ENCODE peak calls at places on chromosomes 5 and 9, in four cellular contexts. One of them, this sample, is unnamed.

GRCh38 chr9:121892706-121893105 is 200.4 kb downstream of the TTLL11 start:
- DNase-seq in K562: no peak
- DNase-seq in GM12878: no peak
- DNase-seq in SK-N-SH: no peak
- DNase-seq in this sample: no peak

GRCh38 chr9:81976351-81976750 is 12.2 kb upstream of the SPATA31D1 start:
- DNase-seq in GM12878: no peak
- DNase-seq in K562: no peak
- DNase-seq in SK-N-SH: no peak
- DNase-seq in this sample: no peak

GRCh38 chr5:125698420-125698819 is 724.8 kb upstream of the GRAMD2B start:
- DNase-seq in SK-N-SH: no peak
- DNase-seq in GM12878: no peak
- DNase-seq in K562: no peak
- DNase-seq in this sample: no peak

GRCh38 chr9:99851028-99851822 is 29.5 kb downstream of the NR4A3 start:
- DNase-seq in SK-N-SH: no peak
- DNase-seq in K562: no peak
- DNase-seq in GM12878: peak; percentile 59
- DNase-seq in this sample: no peak

GRCh38 chr5:123487298-123487697 is 24.7 kb upstream of the CSNK1G3 start:
- DNase-seq in GM12878: no peak
- DNase-seq in K562: no peak
- DNase-seq in SK-N-SH: no peak
- DNase-seq in this sample: no peak

GRCh38 chr9:136495401-136495800 is 12.6 kb upstream of the SEC16A start:
- DNase-seq in SK-N-SH: no peak
- DNase-seq in K562: no peak
- DNase-seq in GM12878: no peak
- DNase-seq in this sample: no peak

GRCh38 chr9:122095010-122095767 is 2.1 kb upstream of the TTLL11 start:
- DNase-seq in K562: peak; percentile 38
- DNase-seq in SK-N-SH: peak; percentile 56
- DNase-seq in GM12878: no peak
- DNase-seq in this sample: peak; percentile 77

GRCh38 chr5:170262061-170262764 is 29.4 kb downstream of the C5orf58 start:
- DNase-seq in K562: no peak
- DNase-seq in GM12878: no peak
- DNase-seq in SK-N-SH: no peak
- DNase-seq in this sample: no peak

GRCh38 chr5:54738118-54738972 is 220.8 kb downstream of the SNX18 start:
- DNase-seq in SK-N-SH: no peak
- DNase-seq in K562: peak; percentile 42
- DNase-seq in GM12878: no peak
- DNase-seq in this sample: no peak

GRCh38 chr5:60136841-60137240 is 243.3 kb upstream of the PDE4D start:
- DNase-seq in SK-N-SH: no peak
- DNase-seq in K562: no peak
- DNase-seq in GM12878: no peak
- DNase-seq in this sample: no peak

GRCh38 chr9:124666642-124667041 is 104.5 kb downstream of the NR6A1 start:
- DNase-seq in K562: no peak
- DNase-seq in SK-N-SH: no peak
- DNase-seq in GM12878: no peak
- DNase-seq in this sample: no peak

GRCh38 chr9:124665391-124666058 is 105.6 kb downstream of the NR6A1 start:
- DNase-seq in GM12878: no peak
- DNase-seq in SK-N-SH: no peak
- DNase-seq in K562: no peak
- DNase-seq in this sample: peak; percentile 29

GRCh38 chr9:124663046-124663961 is 107.8 kb downstream of the NR6A1 start:
- DNase-seq in K562: no peak
- DNase-seq in GM12878: no peak
- DNase-seq in SK-N-SH: no peak
- DNase-seq in this sample: no peak

GRCh38 chr9:124662561-124662960 is 108.5 kb downstream of the NR6A1 start:
- DNase-seq in GM12878: no peak
- DNase-seq in K562: no peak
- DNase-seq in SK-N-SH: no peak
- DNase-seq in this sample: no peak

DNA sequence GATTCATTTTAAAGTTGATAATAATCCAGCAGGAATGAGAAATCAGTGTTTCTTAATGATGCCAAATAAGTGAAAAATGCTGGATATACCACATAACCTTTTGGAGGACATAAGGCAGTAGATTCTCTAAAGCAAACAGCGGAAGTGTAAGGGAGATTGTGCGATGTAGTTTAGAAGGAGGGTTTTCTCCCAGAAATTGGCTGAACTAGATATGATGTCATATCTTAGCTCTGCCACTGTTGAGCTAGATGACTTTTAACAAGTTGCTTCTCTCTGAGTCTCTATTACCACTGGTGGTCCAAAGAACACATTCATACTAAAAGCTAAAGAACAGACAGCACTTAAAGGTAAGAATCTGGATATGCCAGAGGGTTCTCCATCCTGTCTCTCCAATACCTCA is 107.0 kb downstream of the NR6A1 start:
- DNase-seq in SK-N-SH: no peak
- DNase-seq in K562: no peak
- DNase-seq in GM12878: no peak
- DNase-seq in this sample: no peak
- H3K4me2 ChIP-seq in SK-N-SH: no peak overlapping the region
- H3K4me2 ChIP-seq in K562: no peak overlapping the region
- H3K4me2 ChIP-seq in GM12878: no peak overlapping the region
- H3K4me2 ChIP-seq in this sample: no peak overlapping the region

GRCh38 chr9:134204991-134205578 is 40.7 kb upstream of the RNU6ATAC start:
- DNase-seq in SK-N-SH: no peak
- DNase-seq in K562: no peak
- DNase-seq in GM12878: no peak
- DNase-seq in this sample: no peak

GRCh38 chr9:134206317-134207300 is 42.2 kb upstream of the RNU6ATAC start:
- DNase-seq in SK-N-SH: peak; percentile 24
- DNase-seq in GM12878: no peak
- DNase-seq in K562: no peak
- DNase-seq in this sample: no peak

GRCh38 chr9:134204041-134204440 is 39.7 kb upstream of the RNU6ATAC start:
- DNase-seq in SK-N-SH: no peak
- DNase-seq in K562: no peak
- DNase-seq in GM12878: no peak
- DNase-seq in this sample: no peak

GRCh38 chr9:134203224-134203623 is 38.9 kb upstream of the RNU6ATAC start:
- DNase-seq in GM12878: no peak
- DNase-seq in SK-N-SH: no peak
- DNase-seq in K562: no peak
- DNase-seq in this sample: no peak

GRCh38 chr9:134205636-134206316 is 41.4 kb upstream of the RNU6ATAC start:
- DNase-seq in SK-N-SH: peak; percentile 70
- DNase-seq in K562: peak; percentile 76
- DNase-seq in GM12878: no peak
- DNase-seq in this sample: no peak
- TF ChIP-seq RCOR1 in SK-N-SH: no peak
- TF ChIP-seq RCOR1 in K562: no peak
- TF ChIP-seq RCOR1 in GM12878: no peak
- TF ChIP-seq RCOR1 in this sample: no peak

GRCh38 chr5:71481441-71481840 is 26.0 kb downstream of the BDP1 start:
- DNase-seq in K562: no peak
- DNase-seq in GM12878: no peak
- DNase-seq in SK-N-SH: no peak
- DNase-seq in this sample: no peak

GRCh38 chr5:71471193-71471592 is 15.7 kb downstream of the BDP1 start:
- DNase-seq in SK-N-SH: no peak
- DNase-seq in K562: no peak
- DNase-seq in GM12878: no peak
- DNase-seq in this sample: no peak

GRCh38 chr5:71475788-71476384 is 20.4 kb downstream of the BDP1 start:
- DNase-seq in SK-N-SH: peak; percentile 57
- DNase-seq in GM12878: no peak
- DNase-seq in K562: peak; percentile 59
- DNase-seq in this sample: peak; percentile 38
- TF ChIP-seq MAX in SK-N-SH: no peak
- TF ChIP-seq MAX in GM12878: no peak
- TF ChIP-seq MAX in K562: no peak
- TF ChIP-seq MAX in this sample: no peak

GRCh38 chr5:11268894-11269293 is 507.9 kb upstream of the DAP start:
- DNase-seq in SK-N-SH: no peak
- DNase-seq in GM12878: no peak
- DNase-seq in K562: no peak
- DNase-seq in this sample: no peak

GRCh38 chr5:11269515-11269914 is 508.5 kb upstream of the DAP start:
- DNase-seq in GM12878: no peak
- DNase-seq in SK-N-SH: no peak
- DNase-seq in K562: no peak
- DNase-seq in this sample: no peak

GRCh38 chr5:11277323-11277722 is 516.3 kb upstream of the DAP start:
- DNase-seq in GM12878: no peak
- DNase-seq in K562: no peak
- DNase-seq in SK-N-SH: no peak
- DNase-seq in this sample: no peak

GRCh38 chr5:11273180-11273882 is 512.3 kb upstream of the DAP start:
- DNase-seq in K562: no peak
- DNase-seq in SK-N-SH: no peak
- DNase-seq in GM12878: no peak
- DNase-seq in this sample: no peak
- H3K4me2 ChIP-seq in K562: no peak overlapping the region
- H3K4me2 ChIP-seq in SK-N-SH: no peak overlapping the region
- H3K4me2 ChIP-seq in GM12878: no peak overlapping the region
- H3K4me2 ChIP-seq in this sample: no peak overlapping the region

This sample was measured in A549.